ENCODE peak calls at places on chromosomes 5 and 9, in five cellular contexts. X, U, B, N and Y are unnamed samples. For H3K4me1, the result is how much of the 10 kb centered on the place peaks cover.

GRCh38 chr9:71249729-71250317 is 128.4 kb upstream of the TRPM3 start:
- DNase-seq in N (peak), X (peak), U (peak), B (no peak), Y (peak)

GRCh38 chr9:135813671-135814290 is 93.6 kb downstream of the CAMSAP1 start:
- DNase-seq in U (no peak), N (no peak), X (no peak), B (no peak), Y (no peak)

GRCh38 chr9:21812415-21812814 is 10.0 kb downstream of the MTAP start:
- DNase-seq in U (peak), B (no peak), X (peak), N (no peak), Y (no peak)

GRCh38 chr5:1470762-1471211 is 25.5 kb upstream of the SLC6A3 start:
- DNase-seq in B (no peak), U (no peak), N (no peak), X (no peak), Y (peak)

GRCh38 chr9:84667571-84668203 is 1.8 kb upstream of the NTRK2 start:
- DNase-seq in U (peak), B (no peak), N (no peak), X (peak), Y (no peak)

GRCh38 chr5:2047341-2047927 is 164.7 kb upstream of the IRX4 start:
- DNase-seq in U (no peak), X (no peak), N (no peak), B (no peak), Y (no peak)

GRCh38 chr5:95803271-95804148 is 19.0 kb downstream of the GLRX start:
- DNase-seq in N (no peak), U (peak), X (no peak), B (no peak), Y (no peak)

GRCh38 chr9:103533318-103533717 is 538.2 kb downstream of the CYLC2 start:
- DNase-seq in X (no peak), N (no peak), B (no peak), U (no peak), Y (no peak)

GRCh38 chr9:4502444-4502843 is 12.2 kb downstream of the SLC1A1 start:
- DNase-seq in B (no peak), U (no peak), N (no peak), X (no peak), Y (no peak)

GRCh38 chr5:142506756-142507155 is 179.1 kb downstream of the FGF1 start:
- DNase-seq in B (no peak), X (no peak), N (no peak), U (no peak), Y (no peak)

GRCh38 chr5:159353661-159354252 is 23.5 kb upstream of the IL12B start:
- DNase-seq in U (no peak), X (no peak), N (no peak), B (no peak), Y (no peak)

GRCh38 chr9:85662558-85662957 is 79.2 kb downstream of the AGTPBP1 start:
- DNase-seq in N (no peak), U (no peak), X (peak), B (no peak), Y (no peak)

GRCh38 chr5:963673-964531 is 44.7 kb upstream of the NKD2 start:
- DNase-seq in X (peak), B (peak), U (no peak), N (no peak), Y (peak)

GRCh38 chr5:67196537-67197059 is at the start of gene CD180:
- DNase-seq in B (no peak), U (no peak), N (peak), X (peak), Y (no peak)

GRCh38 chr5:146425023-146425422 is 22.1 kb upstream of the TCERG1 start:
- DNase-seq in U (no peak), B (no peak), X (no peak), N (no peak), Y (no peak)

GRCh38 chr5:1874348-1874747 is 8.4 kb downstream of the IRX4 start:
- DNase-seq in N (peak), B (no peak), U (no peak), X (no peak), Y (no peak)

GRCh38 chr5:60066502-60066901 is 173.0 kb upstream of the PDE4D start:
- DNase-seq in B (no peak), N (no peak), U (no peak), X (peak), Y (no peak)

GRCh38 chr9:36191290-36191645 is 547 bp downstream of the CLTA start:
- DNase-seq in B (peak), N (peak), X (peak), U (peak), Y (peak)

GRCh38 chr9:20623021-20623747 is 885 bp upstream of the MLLT3 start:
- DNase-seq in U (no peak), B (peak), X (no peak), N (peak), Y (no peak)

GRCh38 chr5:32109236-32109635 is 64.9 kb downstream of the GOLPH3 start:
- DNase-seq in X (peak), N (no peak), B (no peak), U (no peak), Y (no peak)

GRCh38 chr5:140481758-140482157 is 65.7 kb upstream of the EIF4EBP3 start:
- DNase-seq in U (no peak), B (no peak), N (no peak), X (peak), Y (no peak)

GRCh38 chr5:55232194-55232984 is 1.0 kb downstream of the CCNO start:
- DNase-seq in N (no peak), X (peak), U (peak), B (no peak), Y (peak)

DNA sequence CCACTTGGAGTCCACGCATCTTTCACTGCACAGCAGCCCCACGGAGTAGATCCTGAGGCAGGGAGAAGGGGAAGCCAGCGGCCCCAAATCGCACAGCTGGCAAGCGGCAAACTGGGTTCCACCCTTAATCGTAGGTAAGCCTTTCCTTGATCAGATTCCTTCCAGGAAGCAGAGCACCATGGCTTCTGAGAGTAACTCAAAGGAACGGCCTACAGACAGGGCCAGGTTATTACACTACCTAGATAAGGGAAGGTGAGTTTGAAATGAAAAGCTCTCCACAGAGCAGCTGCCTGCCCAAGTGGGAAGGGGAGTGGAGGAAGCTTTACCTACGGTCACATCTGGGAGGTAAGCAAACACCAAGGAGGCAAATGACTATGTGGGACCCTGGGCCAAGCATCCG is 7.9 kb downstream of the DAP start:
- DNase-seq in X (no peak), N (no peak), B (no peak), U (no peak), Y (no peak)
- H3K4me1 ChIP-seq in X (under half), N (under half), B (under half), U (under half), Y (under half)

DNA sequence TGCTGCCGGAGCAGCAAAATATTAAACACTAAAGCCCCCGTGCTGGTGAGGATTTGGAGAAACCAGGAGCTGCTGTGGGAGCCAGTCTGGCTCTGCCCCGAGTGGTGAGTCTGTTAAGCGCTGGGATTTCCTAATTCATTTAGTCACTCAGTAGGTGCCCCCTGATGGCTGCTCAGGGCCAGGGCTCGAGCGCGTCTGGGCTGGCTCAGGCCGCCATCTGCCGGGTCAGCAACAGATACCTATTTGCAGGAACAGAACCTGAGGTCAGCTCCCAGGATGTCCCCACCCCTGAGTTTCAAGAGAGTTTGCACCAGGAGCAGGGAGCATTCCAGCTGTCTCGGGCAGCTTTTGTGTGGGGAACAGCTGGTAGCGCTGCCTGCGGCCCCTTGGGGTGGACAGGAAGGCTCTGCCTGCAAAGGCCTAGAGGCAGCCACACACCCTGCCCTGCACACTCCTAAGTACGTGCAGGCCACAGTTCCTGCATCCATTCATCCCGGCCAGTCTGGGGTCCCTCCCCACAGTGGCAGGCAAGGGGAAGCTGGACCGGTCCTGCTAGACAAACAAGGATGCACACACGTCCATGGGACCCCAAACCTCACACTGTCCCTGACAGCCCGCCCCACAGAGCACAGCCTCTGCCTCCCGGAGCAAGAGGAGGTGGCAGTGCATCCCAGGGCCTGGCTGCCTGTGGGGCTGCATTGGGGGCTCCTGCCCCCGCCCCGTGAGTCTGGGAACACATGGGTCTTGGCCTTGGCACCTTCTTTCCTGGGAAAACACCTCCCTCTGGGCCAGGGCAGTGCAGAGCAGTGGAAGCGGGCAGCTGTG is 83.7 kb downstream of the ADAMTS2 start:
- DNase-seq in B (no peak), N (peak), U (peak), X (peak), Y (peak)
- TF ChIP-seq CTCF in B (no peak), N (peak), U (no peak), X (peak), Y (peak)

DNA sequence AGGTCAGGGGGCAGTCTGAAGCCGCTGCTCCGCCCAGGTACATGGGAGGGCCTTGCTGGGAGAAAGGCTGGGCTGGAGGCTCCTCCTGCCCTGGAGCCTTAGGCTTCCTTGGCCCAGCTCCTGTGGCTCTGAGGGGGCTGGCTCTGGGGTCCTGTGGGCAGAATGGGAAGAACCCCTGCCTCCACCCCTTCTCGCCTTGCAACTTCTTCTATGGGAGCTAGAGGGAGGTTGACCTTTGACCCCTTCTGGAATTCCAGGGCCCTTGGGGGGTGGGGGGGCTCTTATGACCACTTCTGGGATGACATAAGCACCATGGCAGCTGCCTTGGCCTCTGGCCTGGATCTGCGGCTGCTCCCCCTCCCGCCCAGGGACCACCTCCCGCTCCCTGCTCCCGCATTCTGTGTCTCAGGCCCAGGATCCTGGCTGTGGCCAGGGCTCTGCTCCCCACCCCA is 32.2 kb downstream of the IER5L start:
- DNase-seq in X (peak), U (no peak), N (no peak), B (no peak), Y (no peak)
- H3K4me1 ChIP-seq in X (half or more), U (half or more), N (half or more), B (under half), Y (under half)

GRCh38 chr5:173188280-173188679 is 43.9 kb downstream of the BNIP1 start:
- DNase-seq in U (no peak), N (no peak), B (no peak), X (no peak), Y (no peak)

GRCh38 chr5:173191561-173191960 is 43.4 kb downstream of the NKX2-5 start:
- DNase-seq in B (no peak), N (no peak), U (no peak), X (no peak), Y (no peak)

GRCh38 chr5:173191015-173191414 is 44.0 kb downstream of the NKX2-5 start:
- DNase-seq in B (no peak), U (no peak), N (no peak), X (no peak), Y (no peak)

DNA sequence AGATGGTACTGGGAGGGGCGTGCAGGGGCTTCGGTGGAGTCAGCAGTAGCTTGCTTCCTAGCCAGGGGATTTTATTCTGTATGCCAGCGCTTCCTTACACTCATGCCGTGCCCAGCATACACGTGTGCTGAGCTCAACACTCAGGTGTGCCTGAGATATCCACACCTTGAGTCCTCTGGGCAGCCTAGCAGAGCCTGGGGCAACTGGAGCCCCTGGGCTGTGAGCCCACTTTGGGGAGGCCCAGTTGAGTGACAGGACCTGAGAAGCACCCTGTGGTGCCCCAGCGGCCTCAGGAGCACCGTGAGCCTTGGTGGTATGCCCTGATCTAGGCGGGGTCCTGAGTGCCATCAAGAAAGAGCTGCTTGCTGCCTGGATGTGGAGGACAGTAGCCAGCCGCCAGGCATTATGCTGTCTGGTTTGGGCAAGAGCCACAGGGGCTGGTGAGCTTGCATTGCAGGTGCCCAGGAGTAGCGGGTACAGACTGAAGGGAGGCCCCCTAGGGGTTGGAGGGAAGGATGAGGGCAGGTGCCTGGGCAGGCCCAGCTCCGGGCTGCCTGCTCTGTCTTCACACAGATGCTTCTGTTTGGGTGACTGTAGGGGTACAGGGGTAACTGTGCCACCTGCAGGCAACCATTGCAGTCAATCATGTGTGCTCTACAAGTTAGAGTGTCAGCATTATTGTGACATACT is 42.9 kb downstream of the BNIP1 start:
- DNase-seq in B (no peak), X (no peak), U (peak), N (peak), Y (no peak)
- TF ChIP-seq CTCF in B (no peak), X (no peak), U (no peak), N (peak), Y (peak)